ENCODE peak calls at places on chromosome 6, in six cellular contexts. C is suprapubic skin, G is hepatocyte, Y is left ventricle myocardium inferior, V is foreskin fibroblast, F is upper lobe of right lung. D is an unnamed sample.

GRCh38 chr6:157104803-157105202 is 218.5 kb downstream of the TMEM242 start:
- DNase-seq in C (no peak), F (no peak), G (no peak), V (no peak), Y (no peak), D (no peak)

GRCh38 chr6:12791371-12791770 is 74.8 kb downstream of the PHACTR1 start:
- DNase-seq in V (peak; percentile 61), C (no peak), F (no peak), G (no peak), Y (no peak), D (no peak)

GRCh38 chr6:123702943-123703342 is 66.2 kb upstream of the TRDN start:
- DNase-seq in G (no peak), Y (no peak), F (no peak), C (no peak), V (no peak), D (no peak)

GRCh38 chr6:11393713-11394627 is 143.6 kb upstream of the TMEM170B start:
- DNase-seq in V (peak; percentile 45), C (no peak), F (no peak), Y (no peak), G (no peak), D (no peak)

GRCh38 chr6:62043079-62043478 is 242.9 kb downstream of the KHDRBS2 start:
- DNase-seq in F (no peak), V (no peak), C (no peak), Y (no peak), G (no peak), D (no peak)

GRCh38 chr6:137874204-137875001 is 7.3 kb downstream of the TNFAIP3 start:
- DNase-seq in F (no peak), Y (no peak), G (no peak), C (no peak), V (no peak), D (no peak)

GRCh38 chr6:3775906-3776305 is 24.4 kb upstream of the PXDC1 start:
- DNase-seq in Y (no peak), C (no peak), V (no peak), G (no peak), F (no peak), D (no peak)

GRCh38 chr6:136788069-136788902 is 4.0 kb downstream of the MAP3K5 start:
- DNase-seq in V (peak; percentile 86), Y (no peak), F (no peak), C (no peak), G (no peak), D (no peak)

GRCh38 chr6:148407372-148407771 is 64.7 kb downstream of the SASH1 start:
- DNase-seq in G (no peak), Y (no peak), C (no peak), F (no peak), V (peak; percentile 94), D (no peak)

GRCh38 chr6:149431905-149432775 is 32.1 kb downstream of the SUMO4 start:
- DNase-seq in Y (peak; percentile 89), F (peak; percentile 92), V (peak; percentile 92), C (peak; percentile 94), G (peak; percentile 90), D (peak; percentile 96)

GRCh38 chr6:112503210-112503609 is 156.1 kb downstream of the RFPL4B start:
- DNase-seq in C (no peak), G (no peak), Y (no peak), F (no peak), V (peak; percentile 4), D (no peak)

GRCh38 chr6:56719310-56719709 is 76.6 kb upstream of the DST start:
- DNase-seq in G (no peak), V (no peak), C (no peak), Y (no peak), F (no peak), D (no peak)

GRCh38 chr6:104325341-104326172 is 534.2 kb downstream of the HACE1 start:
- DNase-seq in G (peak; percentile 51), C (no peak), V (peak; percentile 45), F (no peak), Y (no peak), D (peak; percentile 15)
- TF ChIP-seq CTCF in G (peak; percentile 80), C (peak; percentile 54), V (peak; percentile 63), F (peak; percentile 63), Y (peak; percentile 51), D (peak; percentile 49)

GRCh38 chr6:31829633-31830492 is 2.3 kb downstream of the HSPA1B start:
- DNase-seq in Y (no peak), V (peak; percentile 63), C (no peak), F (no peak), G (peak; percentile 46), D (no peak)
- TF ChIP-seq CTCF in Y (peak; percentile 51), V (no peak), C (no peak), F (peak; percentile 52), G (peak; percentile 62), D (peak; percentile 64)

GRCh38 chr6:38400764-38401163 is 239.0 kb downstream of the BTBD9 start:
- DNase-seq in C (no peak), Y (no peak), G (no peak), F (no peak), V (no peak), D (no peak)

GRCh38 chr6:38400101-38400500 is 239.6 kb downstream of the BTBD9 start:
- DNase-seq in Y (no peak), G (no peak), F (no peak), C (no peak), V (no peak), D (no peak)

GRCh38 chr6:38404355-38404754 is 235.4 kb downstream of the BTBD9 start:
- DNase-seq in V (no peak), F (no peak), Y (no peak), G (no peak), C (no peak), D (no peak)

DNA sequence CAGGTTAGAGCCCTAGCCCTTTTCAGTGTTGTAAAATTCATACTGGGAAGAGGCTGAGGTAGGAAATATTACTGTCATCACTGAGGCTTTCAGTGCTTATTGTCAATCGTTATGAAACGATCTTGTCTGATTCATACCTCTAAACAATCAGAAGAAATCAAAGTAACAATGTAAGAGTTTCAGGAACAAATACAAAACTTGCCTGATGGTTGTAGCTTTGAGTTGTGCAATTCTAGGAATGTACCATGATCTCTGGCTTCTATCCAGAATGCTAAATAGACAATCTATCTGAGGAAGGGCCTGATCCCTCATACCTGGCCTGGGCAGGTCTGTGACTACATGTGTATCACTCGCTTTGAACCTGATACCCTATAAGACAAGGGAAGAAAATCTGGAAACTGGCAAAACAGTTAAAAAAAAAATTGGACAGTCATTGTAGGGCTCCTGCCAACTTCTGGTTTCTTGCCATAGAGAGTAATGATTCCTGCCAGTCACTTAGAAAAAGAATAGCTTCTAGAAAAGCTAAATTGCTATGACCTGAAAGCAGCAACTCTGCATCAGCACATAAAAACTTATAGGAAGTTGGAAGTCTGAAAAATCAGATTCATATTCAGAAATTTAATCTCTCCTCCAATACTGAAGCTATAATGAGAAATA is 234.7 kb downstream of the BTBD9 start:
- DNase-seq in V (peak; percentile 44), C (no peak), G (peak; percentile 23), Y (no peak), F (no peak), D (no peak)
- TF ChIP-seq CTCF in V (no peak), C (no peak), G (no peak), Y (no peak), F (no peak), D (no peak)

GRCh38 chr6:6509304-6509703 is 79.2 kb upstream of the LY86 start:
- DNase-seq in Y (no peak), G (no peak), C (no peak), F (no peak), V (no peak), D (no peak)

GRCh38 chr6:6503186-6503585 is 85.3 kb upstream of the LY86 start:
- DNase-seq in F (no peak), Y (no peak), G (no peak), C (no peak), V (no peak), D (no peak)

GRCh38 chr6:6508603-6509002 is 79.9 kb upstream of the LY86 start:
- DNase-seq in V (no peak), G (no peak), F (no peak), Y (no peak), C (no peak), D (no peak)

GRCh38 chr6:6505111-6505510 is 83.4 kb upstream of the LY86 start:
- DNase-seq in V (no peak), F (no peak), C (no peak), Y (no peak), G (no peak), D (no peak)
- TF ChIP-seq CTCF in V (no peak), F (no peak), C (no peak), Y (no peak), G (no peak), D (no peak)

GRCh38 chr6:154872605-154873004 is 122.5 kb upstream of the TIAM2 start:
- DNase-seq in G (no peak), F (no peak), C (no peak), Y (no peak), V (no peak), D (no peak)
- TF ChIP-seq CTCF in G (no peak), F (no peak), C (no peak), Y (no peak), V (no peak), D (no peak)

D was measured in activated CD8-positive, alpha-beta T cell treated with anti-CD3 and anti-CD28 coated beads for 36 hours.